ENCODE peak calls at places on chromosomes 7 and 10, in eight cellular contexts. One of them, this sample, is unnamed.

GRCh38 chr7:51265066-51265907 is 51.3 kb downstream of the COBL start:
- DNase-seq in activated CD4-positive, CD25-positive, alpha-beta regulatory T cell: no peak
- DNase-seq in BE2C: no peak
- DNase-seq in effector memory CD8-positive, alpha-beta T cell: no peak
- DNase-seq in activated CD4-positive, alpha-beta T cell treated with anti-CD3 and anti-CD28 coated beads, Interleukin-2, amount 50 U/mL, for 4 hours: no peak
- DNase-seq in pancreas: peak; percentile 60
- DNase-seq in glutamatergic neuron: no peak
- DNase-seq in astrocyte: no peak
- DNase-seq in this sample: no peak

GRCh38 chr10:132106431-132106830 is 40.7 kb downstream of the JAKMIP3 start:
- DNase-seq in activated CD4-positive, CD25-positive, alpha-beta regulatory T cell: no peak
- DNase-seq in BE2C: no peak
- DNase-seq in effector memory CD8-positive, alpha-beta T cell: no peak
- DNase-seq in activated CD4-positive, alpha-beta T cell treated with anti-CD3 and anti-CD28 coated beads, Interleukin-2, amount 50 U/mL, for 4 hours: no peak
- DNase-seq in pancreas: no peak
- DNase-seq in glutamatergic neuron: no peak
- DNase-seq in astrocyte: no peak
- DNase-seq in this sample: peak; percentile 24

GRCh38 chr10:131312261-131312801 is 810 bp upstream of the TCERG1L start:
- DNase-seq in activated CD4-positive, CD25-positive, alpha-beta regulatory T cell: no peak
- DNase-seq in BE2C: no peak
- DNase-seq in effector memory CD8-positive, alpha-beta T cell: no peak
- DNase-seq in activated CD4-positive, alpha-beta T cell treated with anti-CD3 and anti-CD28 coated beads, Interleukin-2, amount 50 U/mL, for 4 hours: no peak
- DNase-seq in pancreas: no peak
- DNase-seq in glutamatergic neuron: peak; percentile 81
- DNase-seq in astrocyte: no peak
- DNase-seq in this sample: peak; percentile 92

GRCh38 chr7:75721426-75721825 is 17.3 kb downstream of the HIP1 start:
- DNase-seq in activated CD4-positive, CD25-positive, alpha-beta regulatory T cell: no peak
- DNase-seq in BE2C: no peak
- DNase-seq in effector memory CD8-positive, alpha-beta T cell: no peak
- DNase-seq in activated CD4-positive, alpha-beta T cell treated with anti-CD3 and anti-CD28 coated beads, Interleukin-2, amount 50 U/mL, for 4 hours: no peak
- DNase-seq in pancreas: no peak
- DNase-seq in glutamatergic neuron: no peak
- DNase-seq in astrocyte: no peak
- DNase-seq in this sample: no peak

GRCh38 chr10:26274391-26274790 is 57.8 kb downstream of the GAD2 start:
- DNase-seq in activated CD4-positive, CD25-positive, alpha-beta regulatory T cell: no peak
- DNase-seq in BE2C: no peak
- DNase-seq in effector memory CD8-positive, alpha-beta T cell: no peak
- DNase-seq in activated CD4-positive, alpha-beta T cell treated with anti-CD3 and anti-CD28 coated beads, Interleukin-2, amount 50 U/mL, for 4 hours: no peak
- DNase-seq in pancreas: peak; percentile 21
- DNase-seq in glutamatergic neuron: no peak
- DNase-seq in astrocyte: no peak
- DNase-seq in this sample: no peak

GRCh38 chr7:104074529-104074928 is 85.1 kb upstream of the RELN start:
- DNase-seq in activated CD4-positive, CD25-positive, alpha-beta regulatory T cell: no peak
- DNase-seq in BE2C: no peak
- DNase-seq in effector memory CD8-positive, alpha-beta T cell: no peak
- DNase-seq in activated CD4-positive, alpha-beta T cell treated with anti-CD3 and anti-CD28 coated beads, Interleukin-2, amount 50 U/mL, for 4 hours: no peak
- DNase-seq in pancreas: no peak
- DNase-seq in glutamatergic neuron: no peak
- DNase-seq in astrocyte: no peak
- DNase-seq in this sample: no peak

GRCh38 chr10:88915781-88916180 is 35.7 kb downstream of the STAMBPL1 start:
- DNase-seq in activated CD4-positive, CD25-positive, alpha-beta regulatory T cell: no peak
- DNase-seq in BE2C: peak; percentile 22
- DNase-seq in effector memory CD8-positive, alpha-beta T cell: no peak
- DNase-seq in activated CD4-positive, alpha-beta T cell treated with anti-CD3 and anti-CD28 coated beads, Interleukin-2, amount 50 U/mL, for 4 hours: no peak
- DNase-seq in pancreas: no peak
- DNase-seq in glutamatergic neuron: no peak
- DNase-seq in astrocyte: no peak
- DNase-seq in this sample: no peak

GRCh38 chr10:133257489-133258065 is 19.1 kb downstream of the ADAM8 start:
- DNase-seq in activated CD4-positive, CD25-positive, alpha-beta regulatory T cell: no peak
- DNase-seq in BE2C: peak; percentile 56
- DNase-seq in effector memory CD8-positive, alpha-beta T cell: no peak
- DNase-seq in activated CD4-positive, alpha-beta T cell treated with anti-CD3 and anti-CD28 coated beads, Interleukin-2, amount 50 U/mL, for 4 hours: no peak
- DNase-seq in pancreas: peak; percentile 76
- DNase-seq in glutamatergic neuron: peak; percentile 51
- DNase-seq in astrocyte: peak; percentile 18
- DNase-seq in this sample: no peak

GRCh38 chr7:27958933-27959548 is 219.1 kb downstream of the TAX1BP1 start:
- DNase-seq in activated CD4-positive, CD25-positive, alpha-beta regulatory T cell: no peak
- DNase-seq in BE2C: no peak
- DNase-seq in effector memory CD8-positive, alpha-beta T cell: no peak
- DNase-seq in activated CD4-positive, alpha-beta T cell treated with anti-CD3 and anti-CD28 coated beads, Interleukin-2, amount 50 U/mL, for 4 hours: no peak
- DNase-seq in pancreas: no peak
- DNase-seq in glutamatergic neuron: no peak
- DNase-seq in astrocyte: no peak
- DNase-seq in this sample: no peak

GRCh38 chr7:26784118-26784517 is 80.3 kb downstream of the SKAP2 start:
- DNase-seq in activated CD4-positive, CD25-positive, alpha-beta regulatory T cell: no peak
- DNase-seq in BE2C: no peak
- DNase-seq in effector memory CD8-positive, alpha-beta T cell: no peak
- DNase-seq in activated CD4-positive, alpha-beta T cell treated with anti-CD3 and anti-CD28 coated beads, Interleukin-2, amount 50 U/mL, for 4 hours: no peak
- DNase-seq in pancreas: no peak
- DNase-seq in glutamatergic neuron: no peak
- DNase-seq in astrocyte: no peak
- DNase-seq in this sample: no peak

GRCh38 chr10:85888004-85888403 is 478.6 kb downstream of the GRID1 start:
- DNase-seq in activated CD4-positive, CD25-positive, alpha-beta regulatory T cell: no peak
- DNase-seq in BE2C: no peak
- DNase-seq in effector memory CD8-positive, alpha-beta T cell: no peak
- DNase-seq in activated CD4-positive, alpha-beta T cell treated with anti-CD3 and anti-CD28 coated beads, Interleukin-2, amount 50 U/mL, for 4 hours: no peak
- DNase-seq in pancreas: no peak
- DNase-seq in glutamatergic neuron: no peak
- DNase-seq in astrocyte: no peak
- DNase-seq in this sample: no peak

GRCh38 chr10:17470246-17470645 is 15.9 kb upstream of the ST8SIA6 start:
- DNase-seq in activated CD4-positive, CD25-positive, alpha-beta regulatory T cell: no peak
- DNase-seq in BE2C: no peak
- DNase-seq in effector memory CD8-positive, alpha-beta T cell: no peak
- DNase-seq in activated CD4-positive, alpha-beta T cell treated with anti-CD3 and anti-CD28 coated beads, Interleukin-2, amount 50 U/mL, for 4 hours: no peak
- DNase-seq in pancreas: no peak
- DNase-seq in glutamatergic neuron: no peak
- DNase-seq in astrocyte: no peak
- DNase-seq in this sample: no peak

GRCh38 chr7:116776610-116777289 is 85.6 kb upstream of the CAPZA2 start:
- DNase-seq in activated CD4-positive, CD25-positive, alpha-beta regulatory T cell: no peak
- DNase-seq in BE2C: no peak
- DNase-seq in effector memory CD8-positive, alpha-beta T cell: no peak
- DNase-seq in activated CD4-positive, alpha-beta T cell treated with anti-CD3 and anti-CD28 coated beads, Interleukin-2, amount 50 U/mL, for 4 hours: no peak
- DNase-seq in pancreas: peak; percentile 28
- DNase-seq in glutamatergic neuron: no peak
- DNase-seq in astrocyte: peak; percentile 94
- DNase-seq in this sample: no peak

GRCh38 chr10:132033632-132034031 is 32.1 kb upstream of the JAKMIP3 start:
- DNase-seq in activated CD4-positive, CD25-positive, alpha-beta regulatory T cell: no peak
- DNase-seq in BE2C: no peak
- DNase-seq in effector memory CD8-positive, alpha-beta T cell: no peak
- DNase-seq in activated CD4-positive, alpha-beta T cell treated with anti-CD3 and anti-CD28 coated beads, Interleukin-2, amount 50 U/mL, for 4 hours: no peak
- DNase-seq in pancreas: no peak
- DNase-seq in glutamatergic neuron: no peak
- DNase-seq in astrocyte: no peak
- DNase-seq in this sample: no peak

GRCh38 chr7:89887489-89887888 is 266.8 kb upstream of the STEAP1 start:
- DNase-seq in activated CD4-positive, CD25-positive, alpha-beta regulatory T cell: no peak
- DNase-seq in BE2C: no peak
- DNase-seq in effector memory CD8-positive, alpha-beta T cell: no peak
- DNase-seq in activated CD4-positive, alpha-beta T cell treated with anti-CD3 and anti-CD28 coated beads, Interleukin-2, amount 50 U/mL, for 4 hours: no peak
- DNase-seq in pancreas: no peak
- DNase-seq in glutamatergic neuron: no peak
- DNase-seq in astrocyte: no peak
- DNase-seq in this sample: no peak

GRCh38 chr7:22094413-22095304 is 149.0 kb upstream of the CDCA7L start:
- DNase-seq in activated CD4-positive, CD25-positive, alpha-beta regulatory T cell: no peak
- DNase-seq in BE2C: peak; percentile 46
- DNase-seq in effector memory CD8-positive, alpha-beta T cell: no peak
- DNase-seq in activated CD4-positive, alpha-beta T cell treated with anti-CD3 and anti-CD28 coated beads, Interleukin-2, amount 50 U/mL, for 4 hours: no peak
- DNase-seq in pancreas: no peak
- DNase-seq in glutamatergic neuron: peak; percentile 31
- DNase-seq in astrocyte: peak; percentile 4
- DNase-seq in this sample: no peak

GRCh38 chr10:59709472-59710125 is at the start of gene SLC16A9:
- DNase-seq in activated CD4-positive, CD25-positive, alpha-beta regulatory T cell: no peak
- DNase-seq in BE2C: peak; percentile 75
- DNase-seq in effector memory CD8-positive, alpha-beta T cell: no peak
- DNase-seq in activated CD4-positive, alpha-beta T cell treated with anti-CD3 and anti-CD28 coated beads, Interleukin-2, amount 50 U/mL, for 4 hours: no peak
- DNase-seq in pancreas: peak; percentile 54
- DNase-seq in glutamatergic neuron: peak; percentile 81
- DNase-seq in astrocyte: peak; percentile 42
- DNase-seq in this sample: peak; percentile 89

GRCh38 chr7:80428161-80429054 is 83.5 kb downstream of the GNAT3 start:
- DNase-seq in activated CD4-positive, CD25-positive, alpha-beta regulatory T cell: no peak
- DNase-seq in BE2C: peak; percentile 35
- DNase-seq in effector memory CD8-positive, alpha-beta T cell: no peak
- DNase-seq in activated CD4-positive, alpha-beta T cell treated with anti-CD3 and anti-CD28 coated beads, Interleukin-2, amount 50 U/mL, for 4 hours: no peak
- DNase-seq in pancreas: peak; percentile 6
- DNase-seq in glutamatergic neuron: no peak
- DNase-seq in astrocyte: peak; percentile 36
- DNase-seq in this sample: no peak

GRCh38 chr10:59807629-59808620 is 54.7 kb upstream of the MRLN start:
- DNase-seq in activated CD4-positive, CD25-positive, alpha-beta regulatory T cell: no peak
- DNase-seq in BE2C: no peak
- DNase-seq in effector memory CD8-positive, alpha-beta T cell: no peak
- DNase-seq in activated CD4-positive, alpha-beta T cell treated with anti-CD3 and anti-CD28 coated beads, Interleukin-2, amount 50 U/mL, for 4 hours: no peak
- DNase-seq in pancreas: no peak
- DNase-seq in glutamatergic neuron: no peak
- DNase-seq in astrocyte: no peak
- DNase-seq in this sample: no peak

GRCh38 chr10:72087392-72087968 is 871 bp downstream of the SPOCK2 start:
- DNase-seq in activated CD4-positive, CD25-positive, alpha-beta regulatory T cell: peak; percentile 41
- DNase-seq in BE2C: no peak
- DNase-seq in effector memory CD8-positive, alpha-beta T cell: peak; percentile 45
- DNase-seq in activated CD4-positive, alpha-beta T cell treated with anti-CD3 and anti-CD28 coated beads, Interleukin-2, amount 50 U/mL, for 4 hours: peak; percentile 38
- DNase-seq in pancreas: no peak
- DNase-seq in glutamatergic neuron: peak; percentile 41
- DNase-seq in astrocyte: no peak
- DNase-seq in this sample: no peak

GRCh38 chr7:39894904-39895303 is 55.2 kb upstream of the CDK13 start:
- DNase-seq in activated CD4-positive, CD25-positive, alpha-beta regulatory T cell: no peak
- DNase-seq in BE2C: no peak
- DNase-seq in effector memory CD8-positive, alpha-beta T cell: no peak
- DNase-seq in activated CD4-positive, alpha-beta T cell treated with anti-CD3 and anti-CD28 coated beads, Interleukin-2, amount 50 U/mL, for 4 hours: no peak
- DNase-seq in pancreas: no peak
- DNase-seq in glutamatergic neuron: no peak
- DNase-seq in astrocyte: no peak
- DNase-seq in this sample: no peak

GRCh38 chr7:47326220-47326619 is 255.7 kb downstream of the TNS3 start:
- DNase-seq in activated CD4-positive, CD25-positive, alpha-beta regulatory T cell: no peak
- DNase-seq in BE2C: no peak
- DNase-seq in effector memory CD8-positive, alpha-beta T cell: no peak
- DNase-seq in activated CD4-positive, alpha-beta T cell treated with anti-CD3 and anti-CD28 coated beads, Interleukin-2, amount 50 U/mL, for 4 hours: no peak
- DNase-seq in pancreas: no peak
- DNase-seq in glutamatergic neuron: no peak
- DNase-seq in astrocyte: peak; percentile 90
- DNase-seq in this sample: no peak

GRCh38 chr7:41880107-41880506 is 177.2 kb upstream of the INHBA start:
- DNase-seq in activated CD4-positive, CD25-positive, alpha-beta regulatory T cell: no peak
- DNase-seq in BE2C: no peak
- DNase-seq in effector memory CD8-positive, alpha-beta T cell: no peak
- DNase-seq in activated CD4-positive, alpha-beta T cell treated with anti-CD3 and anti-CD28 coated beads, Interleukin-2, amount 50 U/mL, for 4 hours: no peak
- DNase-seq in pancreas: no peak
- DNase-seq in glutamatergic neuron: no peak
- DNase-seq in astrocyte: peak; percentile 99
- DNase-seq in this sample: no peak